ENCODE peak calls at places on chromosome 17, in four cellular contexts. G, X, J and R are unnamed samples.

GRCh38 chr17:17028059-17028877 is 14.0 kb upstream of the MPRIP start:
- DNase-seq in G (no peak), J (peak), X (peak), R (no peak)

GRCh38 chr17:37450090-37450489 is 39.6 kb upstream of the DUSP14 start:
- DNase-seq in J (no peak), X (no peak), G (no peak), R (no peak)

GRCh38 chr17:76969598-76970172 is 101.5 kb downstream of the MGAT5B start:
- DNase-seq in J (no peak), X (no peak), G (no peak), R (no peak)

GRCh38 chr17:50268632-50269287 is 5.5 kb upstream of the TMEM92 start:
- DNase-seq in J (no peak), G (no peak), X (no peak), R (no peak)

GRCh38 chr17:46123607-46124006 is 69.6 kb downstream of the KANSL1 start:
- DNase-seq in G (no peak), J (no peak), X (no peak), R (no peak)

GRCh38 chr17:17091276-17091675 is 49.0 kb downstream of the MPRIP start:
- DNase-seq in G (no peak), J (no peak), X (no peak), R (no peak)

GRCh38 chr17:27569884-27570577 is 61.0 kb upstream of the LGALS9 start:
- DNase-seq in G (no peak), X (no peak), J (no peak), R (no peak)

GRCh38 chr17:67215991-67216421 is 29.0 kb downstream of the HELZ start:
- DNase-seq in J (no peak), X (no peak), G (no peak), R (no peak)

GRCh38 chr17:60311186-60311585 is 80.7 kb downstream of the USP32 start:
- DNase-seq in G (no peak), X (no peak), J (no peak), R (no peak)

GRCh38 chr17:14317383-14317782 is 16.5 kb downstream of the HS3ST3B1 start:
- DNase-seq in J (no peak), G (no peak), X (no peak), R (no peak)

GRCh38 chr17:42266918-42267766 is 9.0 kb downstream of the STAT5B start:
- DNase-seq in G (peak), J (no peak), X (no peak), R (no peak)